ENCODE peak calls at places on chromosomes 1 and 21, in five cellular contexts. Z is K562, R is hepatocyte, U is transverse colon, I is A549. O is an unnamed sample. For H3K9me3 and H3K4me1, the result is how much of the 10 kb centered on the place peaks cover.

GRCh38 chr1:26705788-26706237 is 10.0 kb downstream of the ARID1A start:
- DNase-seq in Z (no peak), R (no peak), U (no peak), I (peak), O (no peak)

GRCh38 chr1:199452627-199453026 is 574.9 kb upstream of the NR5A2 start:
- DNase-seq in Z (no peak), R (no peak), U (no peak), I (no peak), O (no peak)

GRCh38 chr1:64082459-64082858 is 121.0 kb upstream of the UBE2U start:
- DNase-seq in Z (no peak), R (no peak), U (no peak), I (peak), O (no peak)

GRCh38 chr1:56908619-56909340 is 54.2 kb downstream of the C8A start:
- DNase-seq in Z (no peak), R (peak), U (no peak), I (no peak), O (no peak)

GRCh38 chr1:101235696-101236545 is 898 bp upstream of the S1PR1 start:
- DNase-seq in Z (peak), R (peak), U (no peak), I (no peak), O (no peak)

GRCh38 chr1:234734412-234734835 is 124.4 kb upstream of the IRF2BP2 start:
- DNase-seq in Z (no peak), R (no peak), U (no peak), I (no peak), O (no peak)

GRCh38 chr1:109882288-109883245 is 28.1 kb upstream of the CSF1 start:
- DNase-seq in Z (peak), R (no peak), U (no peak), I (no peak), O (no peak)

GRCh38 chr1:33683913-33684312 is 180.0 kb upstream of the HMGB4 start:
- DNase-seq in Z (no peak), R (no peak), U (no peak), I (no peak), O (no peak)

GRCh38 chr1:203454986-203455471 is 20.6 kb upstream of the PRELP start:
- DNase-seq in Z (no peak), R (no peak), U (no peak), I (no peak), O (no peak)

GRCh38 chr1:204493145-204493881 is 1.3 kb downstream of the PIK3C2B start:
- DNase-seq in Z (no peak), R (peak), U (peak), I (peak), O (no peak)

GRCh38 chr1:159152031-159152430 is 19.4 kb upstream of the CADM3 start:
- DNase-seq in Z (no peak), R (no peak), U (no peak), I (no peak), O (no peak)

GRCh38 chr1:208211901-208212843 is 32.0 kb downstream of the PLXNA2 start:
- DNase-seq in Z (no peak), R (no peak), U (no peak), I (no peak), O (no peak)

GRCh38 chr1:208209286-208209685 is 34.9 kb downstream of the PLXNA2 start:
- DNase-seq in Z (no peak), R (no peak), U (no peak), I (no peak), O (no peak)

GRCh38 chr1:208208132-208208487 is 36.1 kb downstream of the PLXNA2 start:
- DNase-seq in Z (no peak), R (no peak), U (no peak), I (no peak), O (no peak)

GRCh38 chr1:208207388-208208131 is 36.6 kb downstream of the PLXNA2 start:
- DNase-seq in Z (no peak), R (peak), U (no peak), I (no peak), O (no peak)

GRCh38 chr1:208209896-208210589 is 34.1 kb downstream of the PLXNA2 start:
- DNase-seq in Z (peak), R (no peak), U (no peak), I (no peak), O (no peak)
- H3K9me3 ChIP-seq in Z (under half), R (under half), U (under half), I (under half), O (under half)

DNA sequence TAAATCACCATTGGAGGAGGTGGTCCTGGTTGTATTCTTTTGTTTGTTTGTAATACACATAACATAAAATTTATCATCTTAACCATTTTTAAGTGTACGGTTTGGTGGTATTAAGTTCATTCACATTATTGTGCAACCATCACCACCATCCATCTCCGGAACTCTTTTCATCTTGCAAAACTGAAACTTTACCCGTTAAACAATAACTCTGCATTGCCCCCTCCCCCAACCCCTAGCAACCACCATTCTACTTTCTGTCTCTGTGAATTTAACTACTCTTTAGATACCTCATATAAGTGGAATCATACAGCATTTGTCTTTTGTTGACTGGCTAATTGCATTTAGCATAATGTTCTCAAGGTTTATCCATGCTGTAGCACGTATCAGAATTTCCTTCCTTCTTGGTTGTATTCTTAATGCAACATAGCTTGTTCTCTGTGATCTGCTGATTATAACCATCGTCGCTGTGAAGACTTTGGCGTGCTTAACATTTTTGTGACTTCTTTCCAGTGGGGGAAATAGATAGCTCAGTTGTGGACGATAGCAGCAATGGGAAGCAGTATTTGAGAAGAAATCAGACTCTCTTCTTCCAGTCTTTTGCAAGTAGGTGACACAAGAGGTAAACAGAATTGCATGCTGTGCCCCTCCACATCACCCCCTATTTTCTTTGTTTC is 117.5 kb upstream of the HOOK1 start:
- DNase-seq in Z (no peak), R (no peak), U (no peak), I (no peak), O (peak)
- H3K4me3 ChIP-seq in Z (no peak), R (no peak), U (no peak), I (no peak), O (peak)

GRCh38 chr1:19209439-19209989 is 552 bp downstream of the UBR4 start:
- DNase-seq in Z (peak), R (peak), U (peak), I (peak), O (no peak)

GRCh38 chr1:19208710-19209438 is 1.2 kb downstream of the UBR4 start:
- DNase-seq in Z (peak), R (no peak), U (no peak), I (no peak), O (no peak)

GRCh38 chr1:19209990-19210771 is at the start of gene UBR4:
- DNase-seq in Z (peak), R (peak), U (peak), I (peak), O (peak)

GRCh38 chr1:19212167-19212566 is 2.1 kb upstream of the UBR4 start:
- DNase-seq in Z (no peak), R (no peak), U (no peak), I (no peak), O (no peak)

DNA sequence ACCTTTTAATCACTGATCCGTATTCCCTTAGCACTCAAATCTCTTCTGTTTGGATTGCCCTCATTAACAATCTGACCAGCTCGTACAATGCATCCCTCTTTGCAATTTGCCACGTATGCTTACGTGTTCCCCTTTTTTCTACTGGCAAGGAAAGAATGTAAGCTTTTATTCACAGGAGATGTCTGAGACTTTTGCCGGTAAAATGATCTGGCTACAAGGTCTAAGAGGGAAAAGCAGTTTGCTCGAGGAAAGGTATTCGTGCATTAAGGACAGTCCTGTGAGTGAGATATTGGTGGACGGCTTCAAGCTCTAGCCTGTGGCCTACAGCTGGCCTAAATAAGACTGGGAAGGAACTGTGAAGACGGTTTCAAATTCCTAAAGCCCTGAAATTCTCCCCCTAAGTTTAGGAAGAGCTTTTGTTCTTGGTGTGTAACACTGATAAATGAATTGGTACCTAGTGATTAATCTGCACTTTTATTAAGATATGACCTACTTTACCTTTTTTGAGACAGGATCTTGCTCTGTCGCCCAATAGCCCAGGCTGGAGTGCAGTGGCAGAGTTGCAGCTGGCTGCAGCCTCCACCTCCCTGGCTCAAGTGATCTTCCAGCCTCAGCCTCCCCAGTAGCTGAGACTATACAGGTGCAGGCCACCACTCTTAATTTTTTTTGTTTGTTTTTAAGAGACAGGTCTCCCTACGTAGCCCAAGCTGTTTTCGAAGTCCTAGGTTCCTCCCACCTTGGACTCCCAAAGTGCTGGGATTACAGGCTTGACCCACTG is 895 bp upstream of the UBR4 start:
- DNase-seq in Z (peak), R (no peak), U (no peak), I (no peak), O (no peak)
- H3K4me1 ChIP-seq in Z (under half), R (under half), U (half or more), I (under half), O (under half)

DNA sequence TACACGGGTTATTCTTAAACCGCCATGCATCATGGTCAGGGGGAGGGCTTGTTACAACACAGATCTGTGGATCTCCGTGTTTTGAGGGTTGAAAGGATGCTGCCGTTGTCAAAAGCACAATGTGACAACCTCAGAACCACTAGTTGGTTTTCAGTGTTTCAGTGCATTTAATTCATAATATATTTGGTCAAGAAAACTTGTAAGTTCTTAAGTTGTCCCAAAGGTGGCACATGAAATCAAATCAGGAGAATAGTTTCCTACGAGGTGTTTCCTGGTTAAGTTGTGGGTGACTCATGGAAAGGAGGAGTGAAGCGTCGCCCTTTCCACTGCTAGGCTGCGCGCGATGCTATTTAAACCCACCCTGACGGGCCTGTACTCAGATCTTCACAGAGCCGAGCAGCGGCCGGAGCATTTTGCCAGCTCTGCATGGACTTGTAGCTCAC is 1531.5 kb upstream of the TPTE start:
- DNase-seq in Z (peak), R (no peak), U (no peak), I (peak), O (no peak)
- H3K9me3 ChIP-seq in Z (under half), R (under half), U (under half), I (under half), O (under half)

GRCh38 chr1:67735806-67736627 is 51.0 kb downstream of the GADD45A start:
- DNase-seq in Z (peak), R (peak), U (peak), I (peak), O (peak)
- H3K4me3 ChIP-seq in Z (no peak), R (no peak), U (peak), I (no peak), O (peak)

GRCh38 chr21:42261832-42262200 is 42.9 kb downstream of the ABCG1 start:
- DNase-seq in Z (no peak), R (no peak), U (no peak), I (no peak), O (no peak)

GRCh38 chr21:42262826-42263225 is 43.9 kb downstream of the ABCG1 start:
- DNase-seq in Z (no peak), R (peak), U (peak), I (peak), O (no peak)

GRCh38 chr21:42263591-42264131 is 44.7 kb downstream of the ABCG1 start:
- DNase-seq in Z (no peak), R (peak), U (no peak), I (no peak), O (no peak)

GRCh38 chr21:42264245-42265195 is 45.6 kb downstream of the ABCG1 start:
- DNase-seq in Z (no peak), R (no peak), U (no peak), I (no peak), O (no peak)

DNA sequence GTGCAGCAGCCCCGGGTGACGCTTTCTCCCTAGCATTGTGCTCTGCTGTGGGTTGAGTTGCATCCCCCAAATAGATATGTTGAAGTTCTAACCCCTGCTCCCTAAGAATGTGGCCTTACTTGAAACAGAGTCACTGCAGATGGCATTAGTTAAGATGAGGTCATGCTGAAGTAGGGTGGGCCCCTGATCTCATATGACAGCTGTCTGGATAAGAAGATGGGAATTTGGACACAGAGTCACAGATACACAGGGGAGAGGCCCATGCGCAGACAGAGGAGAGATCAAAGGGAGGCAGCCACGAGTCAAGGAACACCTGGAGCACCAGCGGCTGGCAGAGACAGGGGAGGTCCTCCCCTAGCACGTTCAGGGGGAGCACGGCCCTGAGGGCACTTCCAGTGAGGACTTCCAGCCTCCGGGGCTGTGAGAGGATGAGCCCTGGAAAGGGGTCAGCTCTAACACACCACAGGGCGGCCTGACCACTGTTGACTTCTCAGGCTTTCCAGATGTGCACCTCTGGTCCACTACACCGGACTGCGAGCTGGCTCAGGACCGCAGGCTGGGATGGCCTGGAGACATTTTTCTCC is 46.4 kb downstream of the ABCG1 start:
- DNase-seq in Z (no peak), R (no peak), U (no peak), I (no peak), O (no peak)
- H3K4me1 ChIP-seq in Z (under half), R (under half), U (under half), I (under half), O (under half)

GRCh38 chr21:14013056-14013603 is 197.6 kb downstream of the LIPI start:
- DNase-seq in Z (no peak), R (no peak), U (no peak), I (no peak), O (no peak)
- H3K9me3 ChIP-seq in Z (under half), R (under half), U (under half), I (under half), O (under half)

O was measured in naive thymus-derived CD4-positive, alpha-beta T cell.